ENCODE peak calls at places on chromosomes 7 and 10, in ten cellular contexts. One of them, this sample, is unnamed.

GRCh38 chr7:74612015-74612829 is 45.3 kb upstream of the GTF2I start:
- DNase-seq in transverse colon: no peak
- DNase-seq in HCT116: no peak
- DNase-seq in Panc1: no peak
- DNase-seq in fibroblast of the aortic adventitia: peak
- DNase-seq in kidney epithelial cell: no peak
- DNase-seq in BJ: no peak
- DNase-seq in choroid plexus epithelial cell: peak
- DNase-seq in PC-3: no peak
- DNase-seq in fibroblast of lung: peak
- DNase-seq in this sample: peak

GRCh38 chr10:62817120-62817762 is 1.1 kb upstream of the EGR2 start:
- DNase-seq in transverse colon: peak
- DNase-seq in HCT116: no peak
- DNase-seq in Panc1: no peak
- DNase-seq in fibroblast of the aortic adventitia: no peak
- DNase-seq in kidney epithelial cell: no peak
- DNase-seq in BJ: no peak
- DNase-seq in choroid plexus epithelial cell: no peak
- DNase-seq in PC-3: peak
- DNase-seq in fibroblast of lung: peak
- DNase-seq in this sample: peak

GRCh38 chr10:60570272-60570865 is 180.7 kb upstream of the ANK3 start:
- DNase-seq in transverse colon: no peak
- DNase-seq in HCT116: no peak
- DNase-seq in Panc1: no peak
- DNase-seq in fibroblast of the aortic adventitia: no peak
- DNase-seq in kidney epithelial cell: no peak
- DNase-seq in BJ: no peak
- DNase-seq in choroid plexus epithelial cell: no peak
- DNase-seq in PC-3: no peak
- DNase-seq in fibroblast of lung: no peak
- DNase-seq in this sample: no peak

GRCh38 chr7:150335774-150336112 is 5.7 kb downstream of the RARRES2 start:
- DNase-seq in transverse colon: no peak
- DNase-seq in HCT116: no peak
- DNase-seq in Panc1: no peak
- DNase-seq in fibroblast of the aortic adventitia: no peak
- DNase-seq in kidney epithelial cell: no peak
- DNase-seq in BJ: no peak
- DNase-seq in choroid plexus epithelial cell: no peak
- DNase-seq in PC-3: no peak
- DNase-seq in fibroblast of lung: no peak
- DNase-seq in this sample: no peak

GRCh38 chr10:116767235-116767634 is 24.9 kb upstream of the HSPA12A start:
- DNase-seq in transverse colon: peak
- DNase-seq in HCT116: no peak
- DNase-seq in Panc1: no peak
- DNase-seq in fibroblast of the aortic adventitia: peak
- DNase-seq in kidney epithelial cell: no peak
- DNase-seq in BJ: peak
- DNase-seq in choroid plexus epithelial cell: no peak
- DNase-seq in PC-3: no peak
- DNase-seq in fibroblast of lung: peak
- DNase-seq in this sample: no peak

GRCh38 chr7:831596-832291 is 532 bp upstream of the SUN1 start:
- DNase-seq in transverse colon: no peak
- DNase-seq in HCT116: peak
- DNase-seq in Panc1: peak
- DNase-seq in fibroblast of the aortic adventitia: peak
- DNase-seq in kidney epithelial cell: peak
- DNase-seq in BJ: peak
- DNase-seq in choroid plexus epithelial cell: peak
- DNase-seq in PC-3: peak
- DNase-seq in fibroblast of lung: peak
- DNase-seq in this sample: peak

GRCh38 chr10:124735491-124736286 is 8.5 kb downstream of the FAM53B start:
- DNase-seq in transverse colon: no peak
- DNase-seq in HCT116: no peak
- DNase-seq in Panc1: no peak
- DNase-seq in fibroblast of the aortic adventitia: no peak
- DNase-seq in kidney epithelial cell: no peak
- DNase-seq in BJ: no peak
- DNase-seq in choroid plexus epithelial cell: no peak
- DNase-seq in PC-3: no peak
- DNase-seq in fibroblast of lung: no peak
- DNase-seq in this sample: no peak

GRCh38 chr7:140484479-140484878 is 5.2 kb upstream of the MKRN1 start:
- DNase-seq in transverse colon: no peak
- DNase-seq in HCT116: no peak
- DNase-seq in Panc1: no peak
- DNase-seq in fibroblast of the aortic adventitia: no peak
- DNase-seq in kidney epithelial cell: no peak
- DNase-seq in BJ: no peak
- DNase-seq in choroid plexus epithelial cell: no peak
- DNase-seq in PC-3: no peak
- DNase-seq in fibroblast of lung: no peak
- DNase-seq in this sample: no peak

GRCh38 chr7:149027560-149028345 is 552 bp downstream of the PDIA4 start:
- DNase-seq in transverse colon: peak
- DNase-seq in HCT116: no peak
- DNase-seq in Panc1: no peak
- DNase-seq in fibroblast of the aortic adventitia: peak
- DNase-seq in kidney epithelial cell: no peak
- DNase-seq in BJ: no peak
- DNase-seq in choroid plexus epithelial cell: peak
- DNase-seq in PC-3: no peak
- DNase-seq in fibroblast of lung: peak
- DNase-seq in this sample: no peak

GRCh38 chr7:148368562-148368961 is 222.0 kb upstream of the C7orf33 start:
- DNase-seq in transverse colon: no peak
- DNase-seq in HCT116: no peak
- DNase-seq in Panc1: no peak
- DNase-seq in fibroblast of the aortic adventitia: no peak
- DNase-seq in kidney epithelial cell: no peak
- DNase-seq in BJ: no peak
- DNase-seq in choroid plexus epithelial cell: no peak
- DNase-seq in PC-3: no peak
- DNase-seq in fibroblast of lung: no peak
- DNase-seq in this sample: no peak

GRCh38 chr7:83976302-83976701 is 218.3 kb downstream of the SEMA3A start:
- DNase-seq in transverse colon: no peak
- DNase-seq in HCT116: no peak
- DNase-seq in Panc1: peak
- DNase-seq in fibroblast of the aortic adventitia: peak
- DNase-seq in kidney epithelial cell: no peak
- DNase-seq in BJ: no peak
- DNase-seq in choroid plexus epithelial cell: peak
- DNase-seq in PC-3: peak
- DNase-seq in fibroblast of lung: peak
- DNase-seq in this sample: peak

GRCh38 chr10:15245530-15245929 is 77.0 kb upstream of the NMT2 start:
- DNase-seq in transverse colon: no peak
- DNase-seq in HCT116: peak
- DNase-seq in Panc1: no peak
- DNase-seq in fibroblast of the aortic adventitia: peak
- DNase-seq in kidney epithelial cell: no peak
- DNase-seq in BJ: no peak
- DNase-seq in choroid plexus epithelial cell: peak
- DNase-seq in PC-3: no peak
- DNase-seq in fibroblast of lung: no peak
- DNase-seq in this sample: no peak

GRCh38 chr10:8700689-8701088 is 646.2 kb downstream of the GATA3 start:
- DNase-seq in transverse colon: no peak
- DNase-seq in HCT116: no peak
- DNase-seq in Panc1: no peak
- DNase-seq in fibroblast of the aortic adventitia: no peak
- DNase-seq in kidney epithelial cell: no peak
- DNase-seq in BJ: no peak
- DNase-seq in choroid plexus epithelial cell: no peak
- DNase-seq in PC-3: no peak
- DNase-seq in fibroblast of lung: no peak
- DNase-seq in this sample: no peak

GRCh38 chr7:99459087-99459486 is 6.9 kb downstream of the ATP5MF start:
- DNase-seq in transverse colon: no peak
- DNase-seq in HCT116: no peak
- DNase-seq in Panc1: no peak
- DNase-seq in fibroblast of the aortic adventitia: peak
- DNase-seq in kidney epithelial cell: no peak
- DNase-seq in BJ: no peak
- DNase-seq in choroid plexus epithelial cell: peak
- DNase-seq in PC-3: peak
- DNase-seq in fibroblast of lung: no peak
- DNase-seq in this sample: no peak

GRCh38 chr7:20343211-20343610 is 12.5 kb downstream of the ITGB8 start:
- DNase-seq in transverse colon: no peak
- DNase-seq in HCT116: no peak
- DNase-seq in Panc1: no peak
- DNase-seq in fibroblast of the aortic adventitia: no peak
- DNase-seq in kidney epithelial cell: no peak
- DNase-seq in BJ: no peak
- DNase-seq in choroid plexus epithelial cell: no peak
- DNase-seq in PC-3: peak
- DNase-seq in fibroblast of lung: no peak
- DNase-seq in this sample: no peak
- TF ChIP-seq CTCF in transverse colon: peak
- TF ChIP-seq CTCF in HCT116: peak
- TF ChIP-seq CTCF in Panc1: peak
- TF ChIP-seq CTCF in fibroblast of the aortic adventitia: peak
- TF ChIP-seq CTCF in kidney epithelial cell: peak
- TF ChIP-seq CTCF in BJ: peak
- TF ChIP-seq CTCF in choroid plexus epithelial cell: peak
- TF ChIP-seq CTCF in PC-3: peak
- TF ChIP-seq CTCF in fibroblast of lung: peak
- TF ChIP-seq CTCF in this sample: no peak

DNA sequence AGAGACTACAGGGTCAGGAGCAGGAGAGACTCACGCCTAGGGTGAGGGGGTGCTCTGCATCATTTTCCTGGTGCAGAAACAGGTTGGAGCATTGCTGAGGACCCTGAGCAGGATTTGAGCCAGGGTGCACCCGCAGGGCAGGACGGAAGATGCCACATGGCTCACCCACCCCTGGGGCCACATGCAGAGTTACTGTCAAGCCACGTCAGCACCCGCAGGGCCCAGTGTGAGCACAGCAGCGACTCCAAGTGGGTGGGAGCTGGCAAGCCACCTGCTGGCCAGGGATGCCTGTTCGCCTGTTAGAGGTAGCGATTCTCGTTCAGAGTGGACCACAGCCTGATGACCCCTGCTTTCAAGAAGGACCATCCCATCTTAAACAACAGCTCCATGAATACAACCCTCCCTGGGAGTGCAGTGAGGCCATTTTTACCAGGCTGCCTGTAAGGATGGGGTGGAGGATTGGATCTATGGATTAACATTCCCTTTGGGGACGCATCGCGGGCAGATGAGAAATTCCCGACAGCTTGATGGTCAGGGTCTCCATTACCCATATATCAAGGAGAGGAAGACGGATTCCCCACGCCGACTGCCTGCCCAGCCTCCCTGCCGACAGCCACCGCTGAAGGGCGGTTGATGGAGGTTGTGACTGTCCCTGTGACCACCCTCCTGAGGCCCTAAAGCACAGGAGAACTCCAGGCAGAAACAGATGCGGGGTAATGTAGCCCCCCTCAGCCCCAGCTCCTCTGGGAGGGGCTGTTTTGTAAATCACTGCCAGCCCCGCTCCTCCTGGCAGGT is 101.1 kb upstream of the RET start:
- DNase-seq in transverse colon: no peak
- DNase-seq in HCT116: peak
- DNase-seq in Panc1: no peak
- DNase-seq in fibroblast of the aortic adventitia: no peak
- DNase-seq in kidney epithelial cell: no peak
- DNase-seq in BJ: no peak
- DNase-seq in choroid plexus epithelial cell: no peak
- DNase-seq in PC-3: peak
- DNase-seq in fibroblast of lung: no peak
- DNase-seq in this sample: no peak
- TF ChIP-seq CTCF in transverse colon: no peak
- TF ChIP-seq CTCF in HCT116: peak
- TF ChIP-seq CTCF in Panc1: no peak
- TF ChIP-seq CTCF in fibroblast of the aortic adventitia: no peak
- TF ChIP-seq CTCF in kidney epithelial cell: no peak
- TF ChIP-seq CTCF in BJ: no peak
- TF ChIP-seq CTCF in choroid plexus epithelial cell: no peak
- TF ChIP-seq CTCF in PC-3: peak
- TF ChIP-seq CTCF in fibroblast of lung: no peak
- TF ChIP-seq CTCF in this sample: no peak

DNA sequence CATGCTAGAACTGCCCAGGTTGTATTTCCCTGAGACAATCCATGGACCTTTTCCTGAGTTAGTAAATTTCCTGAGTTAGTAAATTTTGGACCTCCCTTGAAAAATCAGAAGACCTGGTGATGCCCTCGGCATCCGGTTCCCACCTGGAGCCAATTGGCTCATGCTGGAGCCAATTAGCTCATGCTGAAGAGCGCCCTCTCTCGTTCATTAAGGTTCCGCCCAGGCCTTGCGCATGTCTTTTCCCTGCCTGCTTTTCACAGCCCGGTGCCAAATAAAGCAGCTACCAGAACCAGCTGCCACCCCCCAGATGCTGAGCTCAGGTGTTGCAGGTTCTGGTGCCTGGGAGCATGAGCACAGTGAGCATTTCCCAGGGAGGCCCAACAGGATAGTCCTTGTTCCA is 96.2 kb downstream of the APBB1IP start:
- DNase-seq in transverse colon: no peak
- DNase-seq in HCT116: peak
- DNase-seq in Panc1: no peak
- DNase-seq in fibroblast of the aortic adventitia: no peak
- DNase-seq in kidney epithelial cell: no peak
- DNase-seq in BJ: no peak
- DNase-seq in choroid plexus epithelial cell: no peak
- DNase-seq in PC-3: no peak
- DNase-seq in fibroblast of lung: no peak
- DNase-seq in this sample: no peak
- TF ChIP-seq CTCF in transverse colon: no peak
- TF ChIP-seq CTCF in HCT116: peak
- TF ChIP-seq CTCF in Panc1: peak
- TF ChIP-seq CTCF in fibroblast of the aortic adventitia: no peak
- TF ChIP-seq CTCF in kidney epithelial cell: peak
- TF ChIP-seq CTCF in BJ: peak
- TF ChIP-seq CTCF in choroid plexus epithelial cell: no peak
- TF ChIP-seq CTCF in PC-3: peak
- TF ChIP-seq CTCF in fibroblast of lung: no peak
- TF ChIP-seq CTCF in this sample: no peak

DNA sequence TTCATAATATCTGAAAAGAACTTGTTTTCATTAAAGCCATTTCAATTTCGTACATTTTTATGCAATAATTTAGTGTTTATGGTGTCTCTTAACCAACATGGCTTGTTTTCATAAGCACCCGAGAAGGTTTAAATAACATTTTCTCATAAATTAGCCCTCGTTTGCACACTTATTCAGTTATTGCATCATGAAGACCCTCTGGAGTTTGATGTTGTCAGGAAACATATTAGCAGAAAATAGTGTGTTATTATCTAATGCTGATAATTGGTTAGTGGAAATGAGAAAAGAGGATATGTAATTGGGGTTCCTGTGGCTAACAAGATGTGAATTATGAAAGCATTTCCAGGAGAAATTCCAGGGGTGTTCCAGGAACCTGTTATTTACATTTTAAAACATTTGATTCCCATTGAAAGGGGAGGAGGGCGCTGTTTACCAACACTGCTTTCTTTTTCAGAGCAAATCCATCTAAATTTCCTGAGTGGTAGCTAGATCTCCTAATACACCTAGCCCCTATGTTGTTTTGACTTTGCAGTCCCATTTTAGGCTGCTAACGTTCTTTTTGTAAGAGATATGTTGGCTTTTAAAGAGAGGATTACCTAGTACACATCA is 130.7 kb downstream of the TCF7L2 start:
- DNase-seq in transverse colon: no peak
- DNase-seq in HCT116: no peak
- DNase-seq in Panc1: no peak
- DNase-seq in fibroblast of the aortic adventitia: no peak
- DNase-seq in kidney epithelial cell: no peak
- DNase-seq in BJ: no peak
- DNase-seq in choroid plexus epithelial cell: no peak
- DNase-seq in PC-3: no peak
- DNase-seq in fibroblast of lung: no peak
- DNase-seq in this sample: no peak
- TF ChIP-seq CTCF in transverse colon: no peak
- TF ChIP-seq CTCF in HCT116: peak
- TF ChIP-seq CTCF in Panc1: no peak
- TF ChIP-seq CTCF in fibroblast of the aortic adventitia: peak
- TF ChIP-seq CTCF in kidney epithelial cell: no peak
- TF ChIP-seq CTCF in BJ: no peak
- TF ChIP-seq CTCF in choroid plexus epithelial cell: peak
- TF ChIP-seq CTCF in PC-3: peak
- TF ChIP-seq CTCF in fibroblast of lung: no peak
- TF ChIP-seq CTCF in this sample: no peak